ENCODE peak calls at places on chromosomes 16 and 17, in ten cellular contexts. Z, U, A, O, I, Y, X, V, E and S are unnamed samples.

GRCh38 chr17:34639706-34640425 is 60.5 kb downstream of the TMEM132E start:
- DNase-seq in Y (no peak), V (no peak), Z (no peak), O (no peak), A (no peak), X (no peak), I (no peak), E (no peak), U (no peak), S (no peak)

GRCh38 chr17:40086150-40087044 is 14.0 kb downstream of the NR1D1 start:
- DNase-seq in I (peak; percentile 70), Y (no peak), Z (peak; percentile 52), X (no peak), U (peak; percentile 76), A (no peak), E (peak; percentile 46), V (no peak), O (no peak), S (peak; percentile 97)

GRCh38 chr17:78306913-78307312 is 53.0 kb downstream of the SOCS3 start:
- DNase-seq in U (no peak), O (no peak), Z (no peak), I (no peak), X (no peak), A (no peak), E (no peak), V (no peak), Y (no peak), S (no peak)

GRCh38 chr17:78958556-78959191 is 21.0 kb downstream of the LGALS3BP start:
- DNase-seq in X (no peak), A (no peak), V (no peak), U (no peak), Y (no peak), I (no peak), O (no peak), Z (no peak), E (no peak), S (peak; percentile 19)

GRCh38 chr17:47611372-47612350 is 38.1 kb upstream of the KPNB1 start:
- DNase-seq in X (no peak), O (no peak), E (no peak), Z (no peak), A (no peak), Y (no peak), U (no peak), I (no peak), V (no peak), S (no peak)

GRCh38 chr17:17815436-17816200 is 21.2 kb downstream of the SREBF1 start:
- DNase-seq in V (no peak), O (no peak), Y (no peak), E (no peak), I (no peak), U (no peak), A (no peak), X (no peak), Z (no peak), S (no peak)

GRCh38 chr17:64085650-64086005 is 44.3 kb downstream of the ERN1 start:
- DNase-seq in Y (no peak), X (no peak), V (no peak), A (no peak), I (no peak), U (no peak), E (no peak), Z (no peak), O (no peak), S (no peak)

GRCh38 chr16:1538804-1539520 is 5.5 kb downstream of the TMEM204 start:
- DNase-seq in X (no peak), Y (no peak), U (peak; percentile 49), E (no peak), I (peak; percentile 42), V (no peak), A (no peak), Z (no peak), O (no peak), S (peak; percentile 90)

DNA sequence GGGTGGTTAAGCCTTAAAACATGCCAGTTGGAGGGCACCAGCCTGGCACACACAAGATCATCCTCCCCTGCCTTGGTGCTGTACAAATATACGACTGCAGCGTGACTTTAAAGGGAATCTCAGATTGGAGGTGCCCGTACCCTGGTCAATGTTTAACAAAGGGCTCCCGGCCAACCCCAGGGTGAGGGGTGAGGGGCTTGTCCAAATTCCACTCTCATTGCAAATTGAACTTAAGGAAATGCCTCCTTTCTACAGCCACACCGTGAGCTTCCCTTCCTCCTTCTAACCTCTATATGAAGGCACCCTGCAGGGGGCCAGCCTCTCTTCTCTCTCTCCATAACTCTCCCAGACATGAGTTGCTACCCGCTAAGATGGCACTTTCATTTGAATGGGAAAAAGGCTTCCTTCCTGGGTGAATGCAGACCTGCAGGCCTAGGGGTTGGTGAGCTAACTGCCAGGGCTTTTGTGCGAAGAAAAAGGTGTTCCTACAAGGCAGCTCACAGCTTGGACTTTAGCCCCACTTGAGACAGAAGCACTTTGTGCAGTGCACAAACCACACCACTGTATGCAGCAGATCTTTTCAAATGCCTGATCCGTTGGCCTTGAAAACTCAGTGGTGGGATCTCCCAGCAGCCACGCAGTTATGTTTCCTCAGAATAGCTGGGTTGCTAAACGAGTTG is 76.6 kb downstream of the IRF8 start:
- DNase-seq in I (no peak), Z (no peak), U (no peak), V (no peak), O (peak; percentile 82), A (no peak), Y (no peak), X (no peak), E (no peak), S (no peak)
- H3K27me3 ChIP-seq in I (no peaks in the 10 kb centered on the region), Z (no peaks in the 10 kb centered on the region), U (no peaks in the 10 kb centered on the region), V (peaks cover 66% of the 10 kb centered on the region), O (no peaks in the 10 kb centered on the region), A (peaks cover 4% of the 10 kb centered on the region), Y (peaks cover 34% of the 10 kb centered on the region), X (no peaks in the 10 kb centered on the region), E (no peaks in the 10 kb centered on the region), S (no peaks in the 10 kb centered on the region)

DNA sequence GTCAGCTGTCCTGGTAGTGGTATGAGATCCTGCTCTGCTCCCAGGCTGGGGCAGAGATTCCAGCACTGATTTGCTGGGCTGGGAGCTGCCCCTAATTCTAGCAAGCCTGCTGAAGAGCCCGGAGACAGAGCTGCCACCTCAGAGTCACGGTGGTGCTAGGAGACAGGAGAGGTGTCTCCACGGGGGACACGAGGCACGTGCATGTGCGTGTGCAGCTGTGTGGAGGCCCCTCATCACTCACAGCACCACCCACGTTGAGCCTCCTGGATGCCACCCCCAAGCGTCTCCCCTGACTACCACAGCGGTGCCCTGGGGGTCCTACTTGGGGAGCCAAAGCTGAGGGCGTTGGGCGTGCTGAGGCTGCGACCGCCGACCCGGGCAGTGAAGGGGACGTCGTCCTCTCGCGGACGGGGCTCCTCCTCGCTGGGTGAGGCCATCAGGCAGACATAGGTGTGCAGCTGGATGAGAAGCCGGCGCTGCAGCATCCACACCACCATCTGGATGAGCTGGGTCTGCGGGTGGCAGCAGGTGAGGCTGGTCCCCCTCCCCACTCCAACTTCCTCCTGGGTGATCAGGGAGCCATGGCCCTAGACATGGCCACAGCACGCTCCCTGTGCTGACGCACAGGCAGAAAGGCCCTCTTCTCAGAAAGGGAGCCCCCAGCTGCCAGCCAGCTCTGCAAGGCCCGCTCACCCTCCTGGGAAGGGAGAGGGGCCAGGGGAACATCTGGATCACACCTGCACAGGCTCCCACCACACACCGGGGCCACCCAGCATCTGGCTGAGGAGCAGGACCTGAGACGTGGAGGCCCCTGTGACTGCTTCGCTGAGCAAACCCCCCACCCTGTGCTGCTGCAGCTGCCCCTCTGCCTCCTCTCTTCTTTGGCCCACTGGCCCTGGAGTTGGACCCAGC is 11.6 kb downstream of the MPG start:
- DNase-seq in V (peak; percentile 13), I (no peak), Z (no peak), O (no peak), Y (no peak), X (no peak), E (no peak), A (no peak), U (no peak), S (no peak)
- H3K36me3 ChIP-seq in V (peaks cover 54% of the 10 kb centered on the region), I (peaks cover 3% of the 10 kb centered on the region), Z (peaks cover 4% of the 10 kb centered on the region), O (peaks cover 6% of the 10 kb centered on the region), Y (peaks cover 70% of the 10 kb centered on the region), X (peaks cover 38% of the 10 kb centered on the region), E (no peaks in the 10 kb centered on the region), A (peaks cover 61% of the 10 kb centered on the region), U (peaks cover 17% of the 10 kb centered on the region), S (peaks cover 12% of the 10 kb centered on the region)

GRCh38 chr16:50299508-50300105 is 33.3 kb downstream of the ADCY7 start:
- DNase-seq in O (no peak), I (no peak), U (no peak), Z (no peak), Y (peak; percentile 49), V (no peak), A (no peak), X (no peak), E (no peak), S (peak; percentile 69)
- H3K4me3 ChIP-seq in O (no peak overlapping the region), I (no peak overlapping the region), U (no peak overlapping the region), Z (no peak overlapping the region), Y (no peak overlapping the region), V (no peak overlapping the region), A (no peak overlapping the region), X (no peak overlapping the region), E (no peak overlapping the region), S (no peak overlapping the region)

DNA sequence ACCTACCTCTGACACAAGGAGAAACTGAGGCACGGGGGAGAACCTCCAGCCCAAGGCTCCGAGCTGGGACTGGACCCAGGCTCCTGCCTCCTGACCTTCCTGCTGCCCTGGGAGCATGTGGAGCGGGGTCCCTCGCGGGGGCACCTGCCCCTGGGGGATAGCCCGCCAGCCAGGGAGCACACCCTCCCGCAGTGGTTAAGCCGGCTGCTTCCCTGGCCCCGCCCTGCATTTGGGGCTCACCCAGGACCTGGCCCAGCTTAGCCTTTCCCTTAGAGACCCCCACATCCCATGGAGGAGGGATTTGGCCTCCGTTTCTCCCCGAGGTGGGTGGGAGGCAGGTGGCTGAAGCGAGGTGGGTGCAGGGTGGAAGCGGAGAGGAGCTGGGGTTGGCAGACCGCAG is 1.8 kb upstream of the CDH15 start:
- DNase-seq in V (no peak), Z (no peak), O (no peak), I (no peak), E (no peak), A (no peak), Y (no peak), X (no peak), U (no peak), S (no peak)
- H3K27me3 ChIP-seq in V (peaks cover 82% of the 10 kb centered on the region), Z (no peaks in the 10 kb centered on the region), O (peaks cover 24% of the 10 kb centered on the region), I (no peaks in the 10 kb centered on the region), E (no peaks in the 10 kb centered on the region), A (peaks cover 50% of the 10 kb centered on the region), Y (peaks cover 60% of the 10 kb centered on the region), X (peaks cover 5% of the 10 kb centered on the region), U (no peaks in the 10 kb centered on the region), S (peaks cover 14% of the 10 kb centered on the region)

GRCh38 chr17:57538730-57539456 is 206.2 kb downstream of the CCDC182 start:
- DNase-seq in U (no peak), I (no peak), V (no peak), Z (no peak), X (no peak), E (no peak), A (no peak), Y (no peak), O (no peak), S (no peak)
- H3K36me3 ChIP-seq in U (no peaks in the 10 kb centered on the region), I (no peaks in the 10 kb centered on the region), V (no peaks in the 10 kb centered on the region), Z (no peaks in the 10 kb centered on the region), X (no peaks in the 10 kb centered on the region), E (no peaks in the 10 kb centered on the region), A (no peaks in the 10 kb centered on the region), Y (no peaks in the 10 kb centered on the region), O (no peaks in the 10 kb centered on the region), S (no peaks in the 10 kb centered on the region)

GRCh38 chr17:45428954-45429337 is 3.7 kb downstream of the ARHGAP27 start:
- DNase-seq in I (no peak), A (no peak), V (no peak), Y (no peak), O (no peak), Z (no peak), X (no peak), U (no peak), E (no peak), S (no peak)
- H3K4me3 ChIP-seq in I (no peak overlapping the region), A (no peak overlapping the region), V (peak overlapping the region; percentile 36), Y (peak overlapping the region; percentile 66), O (no peak overlapping the region), Z (no peak overlapping the region), X (no peak overlapping the region), U (no peak overlapping the region), E (no peak overlapping the region), S (peak overlapping the region; percentile 34)